ENCODE peak calls at places on chromosomes 11 and 22, in six cellular contexts. One of them, this sample, is unnamed. For H3K36me3, the result is how much of the 10 kb centered on the place peaks cover.

GRCh38 chr11:19311306-19312030 is 70.7 kb upstream of the E2F8 start:
- DNase-seq in heart right ventricle: peak
- DNase-seq in GM23338: peak
- DNase-seq in hepatocyte: peak
- DNase-seq in GM23248: peak
- DNase-seq in transverse colon: peak
- DNase-seq in this sample: peak

GRCh38 chr22:27110985-27111451 is 453.6 kb downstream of the MIAT start:
- DNase-seq in heart right ventricle: no peak
- DNase-seq in GM23338: peak
- DNase-seq in hepatocyte: peak
- DNase-seq in GM23248: peak
- DNase-seq in transverse colon: no peak
- DNase-seq in this sample: no peak

GRCh38 chr11:27095050-27095449 is 54.4 kb downstream of the BBOX1 start:
- DNase-seq in heart right ventricle: no peak
- DNase-seq in GM23338: no peak
- DNase-seq in hepatocyte: no peak
- DNase-seq in GM23248: no peak
- DNase-seq in transverse colon: no peak
- DNase-seq in this sample: no peak

GRCh38 chr11:66113132-66113856 is 43.2 kb downstream of the PACS1 start:
- DNase-seq in heart right ventricle: no peak
- DNase-seq in GM23338: no peak
- DNase-seq in hepatocyte: peak
- DNase-seq in GM23248: peak
- DNase-seq in transverse colon: no peak
- DNase-seq in this sample: peak

GRCh38 chr11:16607675-16608644 is 130.5 kb upstream of the C11orf58 start:
- DNase-seq in heart right ventricle: peak
- DNase-seq in GM23338: peak
- DNase-seq in hepatocyte: peak
- DNase-seq in GM23248: no peak
- DNase-seq in transverse colon: peak
- DNase-seq in this sample: peak

GRCh38 chr11:126585388-126586302 is 230.2 kb downstream of the ST3GAL4 start:
- DNase-seq in heart right ventricle: peak
- DNase-seq in GM23338: peak
- DNase-seq in hepatocyte: peak
- DNase-seq in GM23248: peak
- DNase-seq in transverse colon: peak
- DNase-seq in this sample: peak

GRCh38 chr22:20155330-20156041 is 4.6 kb upstream of the CCDC188 start:
- DNase-seq in heart right ventricle: peak
- DNase-seq in GM23338: no peak
- DNase-seq in hepatocyte: no peak
- DNase-seq in GM23248: peak
- DNase-seq in transverse colon: no peak
- DNase-seq in this sample: peak

GRCh38 chr22:37095113-37095512 is 14.4 kb downstream of the TMPRSS6 start:
- DNase-seq in heart right ventricle: no peak
- DNase-seq in GM23338: no peak
- DNase-seq in hepatocyte: no peak
- DNase-seq in GM23248: no peak
- DNase-seq in transverse colon: no peak
- DNase-seq in this sample: no peak

GRCh38 chr11:16818284-16818683 is 79.8 kb downstream of the C11orf58 start:
- DNase-seq in heart right ventricle: no peak
- DNase-seq in GM23338: no peak
- DNase-seq in hepatocyte: no peak
- DNase-seq in GM23248: peak
- DNase-seq in transverse colon: no peak
- DNase-seq in this sample: no peak

GRCh38 chr11:26323837-26324236 is 8.1 kb upstream of the ANO3 start:
- DNase-seq in heart right ventricle: no peak
- DNase-seq in GM23338: no peak
- DNase-seq in hepatocyte: peak
- DNase-seq in GM23248: no peak
- DNase-seq in transverse colon: no peak
- DNase-seq in this sample: no peak

GRCh38 chr11:76297143-76297542 is 83.8 kb downstream of the THAP12 start:
- DNase-seq in heart right ventricle: no peak
- DNase-seq in GM23338: no peak
- DNase-seq in hepatocyte: no peak
- DNase-seq in GM23248: no peak
- DNase-seq in transverse colon: no peak
- DNase-seq in this sample: no peak

GRCh38 chr22:46984751-46985506 is 222.5 kb downstream of the TBC1D22A start:
- DNase-seq in heart right ventricle: no peak
- DNase-seq in GM23338: no peak
- DNase-seq in hepatocyte: no peak
- DNase-seq in GM23248: peak
- DNase-seq in transverse colon: no peak
- DNase-seq in this sample: peak

GRCh38 chr11:128200467-128200866 is 386.9 kb downstream of the ETS1 start:
- DNase-seq in heart right ventricle: no peak
- DNase-seq in GM23338: no peak
- DNase-seq in hepatocyte: no peak
- DNase-seq in GM23248: no peak
- DNase-seq in transverse colon: no peak
- DNase-seq in this sample: no peak

GRCh38 chr11:44032304-44033085 is 15.3 kb upstream of the ACCSL start:
- DNase-seq in heart right ventricle: peak
- DNase-seq in GM23338: no peak
- DNase-seq in hepatocyte: no peak
- DNase-seq in GM23248: peak
- DNase-seq in transverse colon: peak
- DNase-seq in this sample: no peak

GRCh38 chr22:39674536-39674935 is 104.0 kb downstream of the CACNA1I start:
- DNase-seq in heart right ventricle: no peak
- DNase-seq in GM23338: no peak
- DNase-seq in hepatocyte: peak
- DNase-seq in GM23248: peak
- DNase-seq in transverse colon: no peak
- DNase-seq in this sample: peak

GRCh38 chr11:19444231-19444630 is 203.5 kb upstream of the E2F8 start:
- DNase-seq in heart right ventricle: no peak
- DNase-seq in GM23338: no peak
- DNase-seq in hepatocyte: no peak
- DNase-seq in GM23248: peak
- DNase-seq in transverse colon: no peak
- DNase-seq in this sample: no peak

GRCh38 chr11:110295487-110296225 is 758 bp downstream of the RDX start:
- DNase-seq in heart right ventricle: peak
- DNase-seq in GM23338: peak
- DNase-seq in hepatocyte: peak
- DNase-seq in GM23248: peak
- DNase-seq in transverse colon: peak
- DNase-seq in this sample: peak

GRCh38 chr22:42356547-42356946 is 75.7 kb downstream of the NFAM1 start:
- DNase-seq in heart right ventricle: no peak
- DNase-seq in GM23338: no peak
- DNase-seq in hepatocyte: no peak
- DNase-seq in GM23248: no peak
- DNase-seq in transverse colon: no peak
- DNase-seq in this sample: no peak

GRCh38 chr11:11345099-11345498 is 8.0 kb downstream of the CSNK2A3 start:
- DNase-seq in heart right ventricle: no peak
- DNase-seq in GM23338: no peak
- DNase-seq in hepatocyte: no peak
- DNase-seq in GM23248: no peak
- DNase-seq in transverse colon: no peak
- DNase-seq in this sample: no peak

GRCh38 chr11:77602385-77603105 is 12.8 kb downstream of the AQP11 start:
- DNase-seq in heart right ventricle: no peak
- DNase-seq in GM23338: no peak
- DNase-seq in hepatocyte: peak
- DNase-seq in GM23248: peak
- DNase-seq in transverse colon: no peak
- DNase-seq in this sample: peak

GRCh38 chr11:112304914-112305313 is 44.3 kb upstream of the PLET1 start:
- DNase-seq in heart right ventricle: no peak
- DNase-seq in GM23338: no peak
- DNase-seq in hepatocyte: no peak
- DNase-seq in GM23248: no peak
- DNase-seq in transverse colon: no peak
- DNase-seq in this sample: no peak

GRCh38 chr22:22133910-22134309 is 110.7 kb upstream of the VPREB1 start:
- DNase-seq in heart right ventricle: no peak
- DNase-seq in GM23338: no peak
- DNase-seq in hepatocyte: no peak
- DNase-seq in GM23248: no peak
- DNase-seq in transverse colon: no peak
- DNase-seq in this sample: no peak

GRCh38 chr11:126329644-126330200 is 25.8 kb upstream of the ST3GAL4 start:
- DNase-seq in heart right ventricle: no peak
- DNase-seq in GM23338: no peak
- DNase-seq in hepatocyte: no peak
- DNase-seq in GM23248: peak
- DNase-seq in transverse colon: no peak
- DNase-seq in this sample: no peak

GRCh38 chr22:46287873-46288751 is 8.6 kb upstream of the GTSE1 start:
- DNase-seq in heart right ventricle: no peak
- DNase-seq in GM23338: no peak
- DNase-seq in hepatocyte: no peak
- DNase-seq in GM23248: no peak
- DNase-seq in transverse colon: peak
- DNase-seq in this sample: peak

GRCh38 chr22:46657996-46658947 is 38.1 kb downstream of the GRAMD4 start:
- DNase-seq in heart right ventricle: no peak
- DNase-seq in GM23338: no peak
- DNase-seq in hepatocyte: no peak
- DNase-seq in GM23248: no peak
- DNase-seq in transverse colon: no peak
- DNase-seq in this sample: no peak

GRCh38 chr11:18080451-18080850 is 25.4 kb downstream of the SAAL1 start:
- DNase-seq in heart right ventricle: no peak
- DNase-seq in GM23338: no peak
- DNase-seq in hepatocyte: no peak
- DNase-seq in GM23248: no peak
- DNase-seq in transverse colon: no peak
- DNase-seq in this sample: no peak
- H3K36me3 ChIP-seq in heart right ventricle: under half
- H3K36me3 ChIP-seq in GM23338: under half
- H3K36me3 ChIP-seq in hepatocyte: under half
- H3K36me3 ChIP-seq in GM23248: under half
- H3K36me3 ChIP-seq in transverse colon: under half
- H3K36me3 ChIP-seq in this sample: under half

GRCh38 chr11:10263929-10264328 is 30.1 kb downstream of the SBF2 start:
- DNase-seq in heart right ventricle: no peak
- DNase-seq in GM23338: no peak
- DNase-seq in hepatocyte: no peak
- DNase-seq in GM23248: peak
- DNase-seq in transverse colon: no peak
- DNase-seq in this sample: no peak

GRCh38 chr11:10267821-10268220 is 26.2 kb downstream of the SBF2 start:
- DNase-seq in heart right ventricle: no peak
- DNase-seq in GM23338: no peak
- DNase-seq in hepatocyte: no peak
- DNase-seq in GM23248: no peak
- DNase-seq in transverse colon: no peak
- DNase-seq in this sample: no peak

GRCh38 chr11:10261821-10262220 is 32.2 kb downstream of the SBF2 start:
- DNase-seq in heart right ventricle: no peak
- DNase-seq in GM23338: no peak
- DNase-seq in hepatocyte: no peak
- DNase-seq in GM23248: peak
- DNase-seq in transverse colon: no peak
- DNase-seq in this sample: no peak

GRCh38 chr11:10268746-10269487 is 25.1 kb downstream of the SBF2 start:
- DNase-seq in heart right ventricle: no peak
- DNase-seq in GM23338: no peak
- DNase-seq in hepatocyte: no peak
- DNase-seq in GM23248: peak
- DNase-seq in transverse colon: no peak
- DNase-seq in this sample: no peak

DNA sequence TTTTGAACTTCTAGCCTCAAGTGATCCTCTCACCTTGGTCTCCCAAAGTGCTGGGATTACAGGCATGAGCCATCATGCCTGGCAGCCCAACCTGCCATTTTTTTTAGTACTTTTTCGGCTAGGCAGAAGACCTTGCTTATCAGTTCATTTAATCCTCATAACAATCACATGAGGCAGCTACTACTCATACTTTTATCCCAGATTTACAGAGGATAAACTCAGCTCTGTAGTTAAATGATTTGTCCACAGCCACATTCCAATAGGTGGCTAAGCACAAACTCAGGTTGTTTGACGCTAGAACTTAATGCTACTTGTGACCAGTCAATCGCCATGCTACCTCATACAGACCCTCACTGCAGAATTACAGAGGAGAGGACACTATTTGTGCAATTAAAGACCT is 28.1 kb downstream of the SBF2 start:
- DNase-seq in heart right ventricle: no peak
- DNase-seq in GM23338: no peak
- DNase-seq in hepatocyte: no peak
- DNase-seq in GM23248: no peak
- DNase-seq in transverse colon: no peak
- DNase-seq in this sample: no peak
- H3K27ac ChIP-seq in heart right ventricle: no peak
- H3K27ac ChIP-seq in GM23338: no peak
- H3K27ac ChIP-seq in hepatocyte: no peak
- H3K27ac ChIP-seq in GM23248: no peak
- H3K27ac ChIP-seq in transverse colon: no peak
- H3K27ac ChIP-seq in this sample: no peak

GRCh38 chr11:68425866-68426380 is 34.6 kb upstream of the PPP6R3 start:
- DNase-seq in heart right ventricle: no peak
- DNase-seq in GM23338: no peak
- DNase-seq in hepatocyte: no peak
- DNase-seq in GM23248: no peak
- DNase-seq in transverse colon: no peak
- DNase-seq in this sample: no peak
- H3K36me3 ChIP-seq in heart right ventricle: under half
- H3K36me3 ChIP-seq in GM23338: under half
- H3K36me3 ChIP-seq in hepatocyte: under half
- H3K36me3 ChIP-seq in GM23248: under half
- H3K36me3 ChIP-seq in transverse colon: under half
- H3K36me3 ChIP-seq in this sample: under half

GRCh38 chr22:25077056-25077455 is 122.6 kb upstream of the CRYBB3 start:
- DNase-seq in heart right ventricle: no peak
- DNase-seq in GM23338: no peak
- DNase-seq in hepatocyte: no peak
- DNase-seq in GM23248: no peak
- DNase-seq in transverse colon: no peak
- DNase-seq in this sample: no peak

GRCh38 chr22:25077964-25078363 is 121.7 kb upstream of the CRYBB3 start:
- DNase-seq in heart right ventricle: no peak
- DNase-seq in GM23338: no peak
- DNase-seq in hepatocyte: no peak
- DNase-seq in GM23248: no peak
- DNase-seq in transverse colon: no peak
- DNase-seq in this sample: no peak

GRCh38 chr22:25080855-25081254 is 118.8 kb upstream of the CRYBB3 start:
- DNase-seq in heart right ventricle: no peak
- DNase-seq in GM23338: no peak
- DNase-seq in hepatocyte: no peak
- DNase-seq in GM23248: no peak
- DNase-seq in transverse colon: no peak
- DNase-seq in this sample: no peak

GRCh38 chr22:25076281-25076680 is 123.4 kb upstream of the CRYBB3 start:
- DNase-seq in heart right ventricle: no peak
- DNase-seq in GM23338: no peak
- DNase-seq in hepatocyte: no peak
- DNase-seq in GM23248: no peak
- DNase-seq in transverse colon: no peak
- DNase-seq in this sample: no peak

GRCh38 chr22:25078591-25078990 is 121.1 kb upstream of the CRYBB3 start:
- DNase-seq in heart right ventricle: no peak
- DNase-seq in GM23338: no peak
- DNase-seq in hepatocyte: no peak
- DNase-seq in GM23248: no peak
- DNase-seq in transverse colon: no peak
- DNase-seq in this sample: no peak
- H3K27ac ChIP-seq in heart right ventricle: no peak
- H3K27ac ChIP-seq in GM23338: no peak
- H3K27ac ChIP-seq in hepatocyte: no peak
- H3K27ac ChIP-seq in GM23248: no peak
- H3K27ac ChIP-seq in transverse colon: no peak
- H3K27ac ChIP-seq in this sample: no peak